ENCODE peak calls at places on chromosome 18, in four cellular contexts. One of them, this sample, is unnamed.
A peak's percentile ranks its signal among the peaks of the same experiment; 100 is the strongest.

GRCh38 chr18:7637269-7637668 is 70.2 kb downstream of the PTPRM start:
- DNase-seq in trophoblast cell: no peak
- DNase-seq in mesenchymal stem cell: no peak
- DNase-seq in IMR-90: peak; percentile 18
- DNase-seq in this sample: no peak

GRCh38 chr18:47901624-47902362 is 28.7 kb downstream of the SMAD2 start:
- DNase-seq in trophoblast cell: no peak
- DNase-seq in mesenchymal stem cell: no peak
- DNase-seq in IMR-90: no peak
- DNase-seq in this sample: no peak

GRCh38 chr18:45505497-45506206 is 109.6 kb upstream of the SLC14A2 start:
- DNase-seq in trophoblast cell: no peak
- DNase-seq in mesenchymal stem cell: peak; percentile 32
- DNase-seq in IMR-90: no peak
- DNase-seq in this sample: no peak

GRCh38 chr18:58624011-58624410 is 4.9 kb downstream of the ALPK2 start:
- DNase-seq in trophoblast cell: no peak
- DNase-seq in mesenchymal stem cell: no peak
- DNase-seq in IMR-90: no peak
- DNase-seq in this sample: no peak

GRCh38 chr18:66167829-66168463 is 417.1 kb downstream of the CDH7 start:
- DNase-seq in trophoblast cell: no peak
- DNase-seq in mesenchymal stem cell: no peak
- DNase-seq in IMR-90: no peak
- DNase-seq in this sample: no peak

GRCh38 chr18:2971741-2972552 is 41.0 kb downstream of the LPIN2 start:
- DNase-seq in trophoblast cell: peak; percentile 32
- DNase-seq in mesenchymal stem cell: peak; percentile 73
- DNase-seq in IMR-90: no peak
- DNase-seq in this sample: no peak

GRCh38 chr18:11149441-11150270 is at the start of gene PIEZO2:
- DNase-seq in trophoblast cell: no peak
- DNase-seq in mesenchymal stem cell: peak; percentile 86
- DNase-seq in IMR-90: peak; percentile 65
- DNase-seq in this sample: peak; percentile 88

GRCh38 chr18:34957119-34957863 is 83.9 kb upstream of the MAPRE2 start:
- DNase-seq in trophoblast cell: no peak
- DNase-seq in mesenchymal stem cell: peak; percentile 75
- DNase-seq in IMR-90: no peak
- DNase-seq in this sample: no peak

GRCh38 chr18:76098728-76099514 is 396.1 kb downstream of the ZNF516 start:
- DNase-seq in trophoblast cell: no peak
- DNase-seq in mesenchymal stem cell: no peak
- DNase-seq in IMR-90: no peak
- DNase-seq in this sample: no peak

GRCh38 chr18:28065031-28065792 is 111.7 kb downstream of the CDH2 start:
- DNase-seq in trophoblast cell: peak; percentile 49
- DNase-seq in mesenchymal stem cell: peak; percentile 89
- DNase-seq in IMR-90: peak; percentile 94
- DNase-seq in this sample: no peak

GRCh38 chr18:38759457-38759856 is 1193.9 kb upstream of the CELF4 start:
- DNase-seq in trophoblast cell: no peak
- DNase-seq in mesenchymal stem cell: no peak
- DNase-seq in IMR-90: no peak
- DNase-seq in this sample: no peak

GRCh38 chr18:45328762-45329161 is 286.5 kb upstream of the SLC14A2 start:
- DNase-seq in trophoblast cell: no peak
- DNase-seq in mesenchymal stem cell: no peak
- DNase-seq in IMR-90: no peak
- DNase-seq in this sample: no peak

GRCh38 chr18:34153711-34154110 is 71.0 kb downstream of the NOL4 start:
- DNase-seq in trophoblast cell: no peak
- DNase-seq in mesenchymal stem cell: peak; percentile 17
- DNase-seq in IMR-90: peak; percentile 16
- DNase-seq in this sample: no peak

GRCh38 chr18:37669991-37670534 is 104.5 kb upstream of the CELF4 start:
- DNase-seq in trophoblast cell: no peak
- DNase-seq in mesenchymal stem cell: no peak
- DNase-seq in IMR-90: no peak
- DNase-seq in this sample: peak; percentile 60

GRCh38 chr18:51257150-51257549 is 59.7 kb upstream of the MEX3C start:
- DNase-seq in trophoblast cell: no peak
- DNase-seq in mesenchymal stem cell: no peak
- DNase-seq in IMR-90: no peak
- DNase-seq in this sample: no peak

GRCh38 chr18:23340661-23341060 is 112.4 kb upstream of the RIOK3 start:
- DNase-seq in trophoblast cell: peak; percentile 71
- DNase-seq in mesenchymal stem cell: peak; percentile 56
- DNase-seq in IMR-90: peak; percentile 67
- DNase-seq in this sample: no peak

GRCh38 chr18:58894937-58895336 is 30.3 kb downstream of the ZNF532 start:
- DNase-seq in trophoblast cell: no peak
- DNase-seq in mesenchymal stem cell: no peak
- DNase-seq in IMR-90: no peak
- DNase-seq in this sample: no peak

GRCh38 chr18:76410660-76411417 is 84.2 kb downstream of the ZNF516 start:
- DNase-seq in trophoblast cell: no peak
- DNase-seq in mesenchymal stem cell: no peak
- DNase-seq in IMR-90: no peak
- DNase-seq in this sample: peak; percentile 5

GRCh38 chr18:68713791-68714190 is 1.1 kb downstream of the TMX3 start:
- DNase-seq in trophoblast cell: no peak
- DNase-seq in mesenchymal stem cell: no peak
- DNase-seq in IMR-90: no peak
- DNase-seq in this sample: no peak

GRCh38 chr18:68713131-68713530 is 1.8 kb downstream of the TMX3 start:
- DNase-seq in trophoblast cell: no peak
- DNase-seq in mesenchymal stem cell: no peak
- DNase-seq in IMR-90: no peak
- DNase-seq in this sample: no peak

GRCh38 chr18:68714356-68714706 is 577 bp downstream of the TMX3 start:
- DNase-seq in trophoblast cell: no peak
- DNase-seq in mesenchymal stem cell: peak; percentile 52
- DNase-seq in IMR-90: no peak
- DNase-seq in this sample: no peak

DNA sequence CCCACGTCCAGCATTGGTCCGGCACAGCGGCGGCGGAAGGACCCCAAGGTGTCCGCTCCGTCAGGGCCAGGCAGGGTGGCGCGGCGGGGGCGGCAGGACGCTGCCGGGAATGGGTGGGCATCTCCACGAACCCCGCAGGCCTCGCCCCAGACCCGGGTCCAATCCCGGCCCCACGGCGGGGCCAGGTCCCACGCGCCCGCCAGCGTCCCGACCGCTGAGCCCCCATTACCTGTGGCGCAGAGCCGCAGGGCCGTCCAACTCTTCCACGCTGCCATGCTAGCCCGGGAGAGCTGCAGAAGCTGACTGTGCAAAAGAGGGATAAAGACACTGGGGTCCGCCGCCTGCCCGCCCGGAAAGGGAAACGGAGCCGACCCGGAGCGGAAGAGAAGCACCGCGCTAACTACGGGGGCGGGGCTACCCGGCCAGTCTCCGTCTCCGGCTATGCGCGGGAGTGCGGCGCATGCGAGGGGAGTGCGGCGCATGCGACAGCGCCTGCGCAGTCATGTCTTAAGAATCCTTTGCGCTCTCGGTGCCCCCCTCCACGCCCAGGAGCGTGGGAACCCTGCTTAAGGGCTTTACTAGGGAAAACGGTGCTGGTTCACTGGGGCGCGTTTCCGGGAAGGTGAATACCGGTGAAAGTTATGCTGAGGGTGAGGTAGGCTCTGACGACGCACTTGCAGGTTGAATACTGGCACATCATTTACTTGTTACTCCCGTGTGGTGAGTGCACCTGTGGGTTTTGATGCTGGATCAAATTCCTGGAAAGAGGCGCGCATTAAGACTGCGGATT is at the start of gene TMX3:
- DNase-seq in trophoblast cell: peak; percentile 89
- DNase-seq in mesenchymal stem cell: peak; percentile 93
- DNase-seq in IMR-90: peak; percentile 92
- DNase-seq in this sample: peak; percentile 95
- H3K23ac ChIP-seq in trophoblast cell: no peak within 1 kb of the TSS
- H3K23ac ChIP-seq in mesenchymal stem cell: no peak within 1 kb of the TSS
- H3K23ac ChIP-seq in IMR-90: peak within 1 kb of the TSS; percentile 80
- H3K23ac ChIP-seq in this sample: no peak within 1 kb of the TSS

GRCh38 chr18:8960740-8961657 is 141.5 kb upstream of the NDUFV2 start:
- DNase-seq in trophoblast cell: peak; percentile 33
- DNase-seq in mesenchymal stem cell: peak; percentile 63
- DNase-seq in IMR-90: peak; percentile 86
- DNase-seq in this sample: no peak

GRCh38 chr18:8962192-8962772 is 140.2 kb upstream of the NDUFV2 start:
- DNase-seq in trophoblast cell: no peak
- DNase-seq in mesenchymal stem cell: no peak
- DNase-seq in IMR-90: no peak
- DNase-seq in this sample: no peak

GRCh38 chr18:8959551-8960135 is 142.9 kb upstream of the NDUFV2 start:
- DNase-seq in trophoblast cell: no peak
- DNase-seq in mesenchymal stem cell: no peak
- DNase-seq in IMR-90: no peak
- DNase-seq in this sample: no peak

GRCh38 chr18:8957731-8958130 is 144.8 kb upstream of the NDUFV2 start:
- DNase-seq in trophoblast cell: no peak
- DNase-seq in mesenchymal stem cell: no peak
- DNase-seq in IMR-90: no peak
- DNase-seq in this sample: no peak

DNA sequence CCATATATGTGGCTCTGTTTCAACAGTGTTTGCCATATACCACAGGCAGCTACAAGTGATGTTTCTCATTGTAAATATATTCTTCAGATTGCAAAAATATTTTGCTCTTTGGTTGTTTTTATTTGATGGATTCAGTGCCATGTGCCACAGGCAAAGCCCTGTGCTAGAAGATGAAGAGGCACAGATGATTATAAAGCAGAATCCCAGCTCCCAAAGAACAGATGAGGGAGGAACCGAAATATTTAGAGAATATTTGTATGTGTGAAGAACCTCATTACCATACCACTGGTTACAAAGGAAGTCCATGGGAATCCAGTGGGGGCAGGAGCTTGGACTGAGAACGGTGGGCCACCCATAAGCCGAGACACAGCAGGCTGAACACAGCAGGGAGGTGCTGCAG is 143.8 kb upstream of the NDUFV2 start:
- DNase-seq in trophoblast cell: no peak
- DNase-seq in mesenchymal stem cell: no peak
- DNase-seq in IMR-90: no peak
- DNase-seq in this sample: no peak
- H4K91ac ChIP-seq in trophoblast cell: no peak overlapping the region
- H4K91ac ChIP-seq in mesenchymal stem cell: no peak overlapping the region
- H4K91ac ChIP-seq in IMR-90: peak overlapping the region; percentile 36
- H4K91ac ChIP-seq in this sample: no peak overlapping the region

GRCh38 chr18:25298853-25299274 is 53.1 kb downstream of the ZNF521 start:
- DNase-seq in trophoblast cell: no peak
- DNase-seq in mesenchymal stem cell: peak; percentile 98
- DNase-seq in IMR-90: peak; percentile 99
- DNase-seq in this sample: no peak
- H3K27ac ChIP-seq in trophoblast cell: no peak overlapping the region
- H3K27ac ChIP-seq in mesenchymal stem cell: peak overlapping the region; percentile 33
- H3K27ac ChIP-seq in IMR-90: peak overlapping the region; percentile 72
- H3K27ac ChIP-seq in this sample: no peak overlapping the region

DNA sequence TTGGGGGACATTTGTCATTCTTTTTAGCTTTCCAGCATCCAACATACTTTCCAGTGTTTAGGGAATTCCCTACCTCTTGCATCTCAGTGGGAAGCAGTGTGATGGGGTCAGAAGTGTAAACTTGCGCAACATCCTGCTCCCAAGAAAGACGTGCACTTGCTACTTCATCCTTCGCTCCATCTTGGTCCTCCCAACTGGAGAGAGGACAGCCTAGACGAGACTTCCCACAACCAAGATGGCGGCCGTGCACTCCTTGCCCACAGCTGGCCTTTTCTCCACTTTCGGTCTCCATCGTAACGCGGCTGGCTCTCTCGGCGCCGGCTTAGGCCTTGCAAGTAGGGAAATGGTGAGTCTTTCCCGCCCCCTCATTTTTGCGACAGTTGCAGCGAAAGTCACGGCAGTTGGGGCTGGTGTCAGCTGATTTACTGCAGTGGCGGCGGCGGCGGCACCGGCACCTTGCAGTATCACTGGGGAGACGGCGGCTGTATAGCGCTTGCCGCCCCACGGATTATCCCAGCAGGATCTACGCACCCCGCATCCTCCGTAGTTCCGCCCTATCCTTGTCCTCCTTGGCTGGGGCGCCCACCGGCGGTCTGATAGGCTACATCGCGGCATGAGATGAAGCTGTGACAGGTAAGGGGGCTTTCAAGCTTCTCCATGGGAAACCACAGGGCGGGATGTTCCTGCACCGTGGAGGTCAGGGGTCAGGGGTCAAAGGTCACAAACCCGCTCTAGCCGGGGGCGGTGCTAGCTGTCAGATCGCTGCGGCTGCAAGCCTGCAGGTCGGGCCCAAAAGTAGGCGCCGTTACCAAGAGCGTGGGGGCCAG is at the start of gene WDR7:
- DNase-seq in trophoblast cell: peak; percentile 97
- DNase-seq in mesenchymal stem cell: peak; percentile 99
- DNase-seq in IMR-90: peak; percentile 98
- DNase-seq in this sample: peak; percentile 98
- H3K23ac ChIP-seq in trophoblast cell: no peak within 1 kb of the TSS
- H3K23ac ChIP-seq in mesenchymal stem cell: no peak within 1 kb of the TSS
- H3K23ac ChIP-seq in IMR-90: peak within 1 kb of the TSS; percentile 44
- H3K23ac ChIP-seq in this sample: no peak within 1 kb of the TSS

This sample was measured in H9.